ENCODE peak calls at places on chromosomes 11 and 22, in eight cellular contexts. J is Right ventricle myocardium superior; A is heart left ventricle; E is fibroblast of pulmonary artery; R is ELR; F is GM12891; B is stimulated activated CD4-positive, alpha-beta T cell treated with anti-CD3 and anti-CD28 coated beads, Interleukin-4, amount 100 ng/mL, for 4 hours; Y is myocyte. H is an unnamed sample.

GRCh38 chr11:118135796-118136165 is 16.8 kb downstream of the SCN4B start:
- DNase-seq in J (peak; percentile 3), A (no peak), E (no peak), R (no peak), F (no peak), B (no peak), Y (no peak), H (no peak)

GRCh38 chr22:35446365-35446764 is 46.4 kb downstream of the MCM5 start:
- DNase-seq in J (no peak), A (no peak), E (peak; percentile 79), R (peak; percentile 98), F (no peak), B (no peak), Y (peak; percentile 83), H (peak; percentile 84)

GRCh38 chr11:85805387-85805786 is 5.6 kb downstream of the SYTL2 start:
- DNase-seq in J (no peak), A (no peak), E (no peak), R (no peak), F (no peak), B (no peak), Y (peak; percentile 38), H (no peak)

GRCh38 chr11:42175203-42175602 is 715.8 kb upstream of the LRRC4C start:
- DNase-seq in J (no peak), A (no peak), E (peak; percentile 77), R (no peak), F (no peak), B (no peak), Y (no peak), H (no peak)

GRCh38 chr11:78398715-78399114 is 18.9 kb downstream of the GAB2 start:
- DNase-seq in J (no peak), A (no peak), E (no peak), R (no peak), F (no peak), B (no peak), Y (no peak), H (no peak)

GRCh38 chr11:108945341-108945740 is 280.5 kb downstream of the DDX10 start:
- DNase-seq in J (no peak), A (no peak), E (no peak), R (no peak), F (no peak), B (no peak), Y (no peak), H (no peak)

GRCh38 chr11:33324211-33324985 is 67.2 kb downstream of the HIPK3 start:
- DNase-seq in J (no peak), A (no peak), E (no peak), R (no peak), F (no peak), B (no peak), Y (no peak), H (no peak)

GRCh38 chr11:78074756-78075155 is 4.9 kb downstream of the NDUFC2 start:
- DNase-seq in J (no peak), A (no peak), E (no peak), R (peak; percentile 22), F (no peak), B (no peak), Y (no peak), H (no peak)

GRCh38 chr22:24952837-24953293 is 349 bp downstream of the KIAA1671 start:
- DNase-seq in J (peak; percentile 62), A (peak; percentile 41), E (peak; percentile 72), R (peak; percentile 36), F (peak; percentile 30), B (no peak), Y (peak; percentile 66), H (peak; percentile 51)

GRCh38 chr11:39541945-39542351 is 1917.5 kb downstream of the LRRC4C start:
- DNase-seq in J (no peak), A (no peak), E (no peak), R (peak; percentile 24), F (no peak), B (no peak), Y (no peak), H (no peak)

GRCh38 chr11:131300304-131300703 is 70.1 kb upstream of the NTM start:
- DNase-seq in J (no peak), A (no peak), E (no peak), R (no peak), F (no peak), B (no peak), Y (peak; percentile 23), H (no peak)

GRCh38 chr11:9060700-9061111 is 30.7 kb downstream of the SCUBE2 start:
- DNase-seq in J (no peak), A (no peak), E (no peak), R (peak; percentile 39), F (peak; percentile 56), B (no peak), Y (no peak), H (no peak)

GRCh38 chr22:27663812-27664211 is 137.7 kb downstream of the MN1 start:
- DNase-seq in J (no peak), A (no peak), E (peak; percentile 21), R (peak; percentile 35), F (no peak), B (no peak), Y (no peak), H (peak; percentile 39)

GRCh38 chr11:95586681-95587080 is 202.9 kb downstream of the FAM76B start:
- DNase-seq in J (no peak), A (no peak), E (no peak), R (no peak), F (no peak), B (no peak), Y (no peak), H (no peak)

GRCh38 chr11:75066061-75066460 is 30.6 kb downstream of the OR2AT4 start:
- DNase-seq in J (no peak), A (no peak), E (no peak), R (peak; percentile 71), F (no peak), B (no peak), Y (no peak), H (no peak)

GRCh38 chr11:92295175-92296137 is 70.8 kb downstream of the FAT3 start:
- DNase-seq in J (no peak), A (no peak), E (peak; percentile 63), R (peak; percentile 11), F (no peak), B (no peak), Y (peak; percentile 40), H (peak; percentile 53)

GRCh38 chr22:29704528-29705285 is 15.1 kb upstream of the CABP7 start:
- DNase-seq in J (no peak), A (no peak), E (peak; percentile 11), R (peak; percentile 49), F (no peak), B (no peak), Y (no peak), H (no peak)

GRCh38 chr11:134750619-134751018 is 338.6 kb upstream of the B3GAT1 start:
- DNase-seq in J (no peak), A (no peak), E (no peak), R (no peak), F (no peak), B (no peak), Y (no peak), H (no peak)

GRCh38 chr11:100525635-100526034 is 161.5 kb upstream of the ARHGAP42 start:
- DNase-seq in J (no peak), A (no peak), E (no peak), R (peak; percentile 7), F (no peak), B (no peak), Y (no peak), H (no peak)

GRCh38 chr11:890794-891600 is 19.6 kb downstream of the CHID1 start:
- DNase-seq in J (no peak), A (no peak), E (no peak), R (no peak), F (no peak), B (no peak), Y (no peak), H (no peak)

GRCh38 chr11:44732564-44732963 is 5.8 kb downstream of the TSPAN18 start:
- DNase-seq in J (no peak), A (no peak), E (no peak), R (no peak), F (no peak), B (no peak), Y (no peak), H (no peak)

GRCh38 chr11:79168530-79169110 is 272.2 kb downstream of the TENM4 start:
- DNase-seq in J (no peak), A (no peak), E (no peak), R (no peak), F (no peak), B (no peak), Y (no peak), H (no peak)

GRCh38 chr22:26429458-26430238 is 588 bp downstream of the ASPHD2 start:
- DNase-seq in J (no peak), A (no peak), E (no peak), R (peak; percentile 6), F (no peak), B (no peak), Y (no peak), H (no peak)

GRCh38 chr11:116928102-116928777 is 90.8 kb upstream of the APOA1 start:
- DNase-seq in J (no peak), A (no peak), E (no peak), R (no peak), F (peak; percentile 22), B (no peak), Y (no peak), H (peak; percentile 22)

H was measured in NCI-H226.